ENCODE peak calls at places on chromosomes 6 and 20, in eight cellular contexts. X is EL, E is colonic mucosa, F is lower leg skin, D is AG04450, H is BE2C, V is iPS DF 19.7, A is nucleus accumbens. S is an unnamed sample.

GRCh38 chr6:33877982-33878381 is 74.2 kb upstream of the MLN start:
- DNase-seq in A (no peak), F (no peak), H (no peak), V (no peak), X (no peak), D (no peak), E (no peak), S (no peak)

GRCh38 chr6:33414592-33415271 is 3.2 kb downstream of the CUTA start:
- DNase-seq in A (no peak), E (no peak), X (peak), V (no peak), D (no peak), F (no peak), H (peak), S (no peak)

GRCh38 chr6:14464049-14464448 is 346.5 kb downstream of the CD83 start:
- DNase-seq in A (no peak), F (no peak), X (no peak), H (no peak), E (no peak), V (peak), D (no peak), S (no peak)

GRCh38 chr20:50335105-50335504 is 144.5 kb downstream of the CEBPB start:
- DNase-seq in X (no peak), H (peak), A (no peak), E (no peak), F (peak), V (peak), D (no peak), S (no peak)

GRCh38 chr6:30077218-30077617 is 1.6 kb upstream of the RNF39 start:
- DNase-seq in A (no peak), D (no peak), H (no peak), X (no peak), V (no peak), F (no peak), E (no peak), S (no peak)

GRCh38 chr20:58433759-58434158 is 44.7 kb downstream of the VAPB start:
- DNase-seq in X (peak), E (peak), H (no peak), V (no peak), D (peak), A (no peak), F (no peak), S (peak)

GRCh38 chr6:113490356-113490755 is 366.8 kb upstream of the MARCKS start:
- DNase-seq in A (no peak), E (no peak), H (no peak), V (no peak), F (no peak), X (no peak), D (no peak), S (no peak)

GRCh38 chr6:111789593-111789992 is 83.7 kb downstream of the FYN start:
- DNase-seq in F (no peak), H (no peak), D (no peak), X (no peak), V (no peak), E (no peak), A (no peak), S (no peak)

GRCh38 chr6:64227868-64228267 is 592.3 kb downstream of the PHF3 start:
- DNase-seq in X (no peak), F (no peak), V (no peak), H (no peak), D (no peak), A (no peak), E (no peak), S (no peak)

GRCh38 chr6:5517781-5518180 is 256.5 kb downstream of the FARS2 start:
- DNase-seq in A (no peak), X (no peak), F (no peak), V (no peak), E (no peak), H (no peak), D (no peak), S (no peak)

GRCh38 chr20:356745-357144 is 9.8 kb downstream of the NRSN2 start:
- DNase-seq in E (no peak), V (no peak), F (no peak), D (no peak), H (no peak), X (no peak), A (no peak), S (no peak)

GRCh38 chr20:48733296-48733790 is 94.5 kb downstream of the PREX1 start:
- DNase-seq in D (no peak), F (no peak), E (no peak), X (peak), V (no peak), H (no peak), A (no peak), S (no peak)

GRCh38 chr20:22673467-22673866 is 89.1 kb upstream of the FOXA2 start:
- DNase-seq in H (no peak), F (no peak), A (no peak), E (no peak), V (no peak), D (no peak), X (no peak), S (no peak)

GRCh38 chr20:17014217-17014616 is 212.6 kb upstream of the PCSK2 start:
- DNase-seq in E (no peak), X (no peak), D (no peak), F (no peak), H (no peak), A (peak), V (no peak), S (no peak)

GRCh38 chr20:3889489-3890409 is 562 bp downstream of the PANK2 start:
- DNase-seq in X (peak), A (no peak), V (no peak), E (peak), H (peak), F (peak), D (no peak), S (no peak)

GRCh38 chr6:108260126-108260808 is 573 bp downstream of the SNX3 start:
- DNase-seq in E (peak), A (no peak), F (peak), V (peak), D (peak), H (peak), X (peak), S (peak)

GRCh38 chr6:44837741-44838140 is 450.2 kb downstream of the CDC5L start:
- DNase-seq in H (no peak), E (no peak), X (no peak), D (no peak), V (no peak), A (no peak), F (no peak), S (no peak)

GRCh38 chr6:43999628-44000027 is 127.6 kb downstream of the MRPL14 start:
- DNase-seq in E (no peak), A (no peak), X (no peak), H (no peak), V (no peak), D (no peak), F (no peak), S (no peak)

GRCh38 chr6:25219581-25220249 is 59.5 kb upstream of the CARMIL1 start:
- DNase-seq in A (no peak), F (no peak), E (no peak), D (no peak), V (no peak), H (no peak), X (no peak), S (no peak)

GRCh38 chr6:33147807-33148666 is 44.2 kb downstream of the COL11A2 start:
- DNase-seq in A (no peak), V (no peak), H (no peak), D (peak), F (no peak), E (no peak), X (peak), S (peak)

GRCh38 chr6:149455028-149455732 is 29.6 kb downstream of the ZC3H12D start:
- DNase-seq in F (no peak), X (no peak), E (no peak), A (no peak), V (no peak), D (no peak), H (no peak), S (no peak)

GRCh38 chr20:58117944-58118343 is 110.5 kb downstream of the ANKRD60 start:
- DNase-seq in E (no peak), F (no peak), V (no peak), X (peak), A (no peak), D (no peak), H (no peak), S (no peak)

GRCh38 chr6:38897507-38897906 is 151.1 kb upstream of the GLP1R start:
- DNase-seq in F (no peak), V (no peak), X (no peak), E (no peak), D (no peak), A (no peak), H (no peak), S (no peak)

GRCh38 chr6:44642870-44643522 is 255.5 kb downstream of the CDC5L start:
- DNase-seq in A (no peak), D (no peak), F (no peak), E (no peak), X (no peak), V (no peak), H (no peak), S (no peak)

GRCh38 chr6:3822747-3823445 is 26.3 kb upstream of the FAM50B start:
- DNase-seq in E (no peak), V (no peak), A (no peak), F (no peak), H (no peak), X (no peak), D (no peak), S (no peak)

GRCh38 chr6:71446084-71446869 is 157.7 kb downstream of the OGFRL1 start:
- DNase-seq in V (no peak), D (no peak), F (no peak), E (no peak), H (no peak), X (no peak), A (no peak), S (no peak)

GRCh38 chr20:1526896-1527295 is 30.6 kb downstream of the SIRPD start:
- DNase-seq in D (no peak), H (no peak), F (no peak), V (no peak), A (no peak), E (no peak), X (peak), S (no peak)

GRCh38 chr6:154751020-154751800 is 18.0 kb downstream of the SCAF8 start:
- DNase-seq in V (no peak), E (no peak), X (no peak), A (no peak), H (no peak), F (no peak), D (no peak), S (no peak)

GRCh38 chr20:1895674-1896496 is 678 bp downstream of the SIRPA start:
- DNase-seq in F (peak), H (no peak), A (no peak), E (peak), X (peak), V (no peak), D (no peak), S (peak)

GRCh38 chr6:106363401-106364138 is 3.1 kb downstream of the CRYBG1 start:
- DNase-seq in E (no peak), F (no peak), H (no peak), A (no peak), X (peak), D (no peak), V (no peak), S (no peak)

GRCh38 chr6:67933278-67933677 is 701.8 kb upstream of the ADGRB3 start:
- DNase-seq in H (peak), A (no peak), D (no peak), F (no peak), E (no peak), X (no peak), V (peak), S (no peak)

GRCh38 chr6:154410619-154411044 is 54.0 kb upstream of the IPCEF1 start:
- DNase-seq in E (no peak), X (peak), D (peak), V (no peak), A (no peak), F (peak), H (no peak), S (peak)

GRCh38 chr20:36465109-36466080 is 75.9 kb upstream of the MYL9 start:
- DNase-seq in H (peak), X (peak), F (peak), D (peak), V (no peak), A (no peak), E (peak), S (peak)

GRCh38 chr20:58480455-58481356 is 34.5 kb downstream of the APCDD1L start:
- DNase-seq in H (no peak), E (no peak), A (no peak), V (no peak), F (no peak), X (no peak), D (no peak), S (no peak)

GRCh38 chr6:139538366-139538765 is 163.9 kb upstream of the CITED2 start:
- DNase-seq in F (no peak), D (no peak), X (no peak), H (no peak), E (no peak), V (no peak), A (no peak), S (no peak)